ENCODE peak calls at places on chromosomes 13 and 19, in six cellular contexts. H is H1, K is neuronal stem cell, Y is mammary epithelial cell, R is GM23248, S is PC-3. M is an unnamed sample.

GRCh38 chr19:47404334-47405196 is 14.8 kb downstream of the MEIS3 start:
- DNase-seq in R (no peak), H (no peak), Y (no peak), K (no peak), S (no peak), M (no peak)

GRCh38 chr19:13961826-13962737 is 9.8 kb downstream of the DCAF15 start:
- DNase-seq in R (no peak), Y (no peak), K (no peak), H (peak), S (no peak), M (no peak)

GRCh38 chr13:101552286-101552685 is 99.8 kb downstream of the ITGBL1 start:
- DNase-seq in K (no peak), R (peak), S (no peak), H (no peak), Y (no peak), M (no peak)

GRCh38 chr19:10269333-10270179 is 1.4 kb upstream of the ICAM1 start:
- DNase-seq in Y (peak), H (peak), K (peak), S (peak), R (peak), M (no peak)

GRCh38 chr13:96112936-96113335 is 23.0 kb downstream of the HS6ST3 start:
- DNase-seq in K (no peak), S (no peak), Y (no peak), H (no peak), R (no peak), M (no peak)

GRCh38 chr13:20684535-20684934 is 19.0 kb upstream of the IL17D start:
- DNase-seq in Y (no peak), K (no peak), R (peak), S (peak), H (no peak), M (peak)

GRCh38 chr13:92842145-92842544 is 384.5 kb upstream of the GPC6 start:
- DNase-seq in H (no peak), Y (peak), S (peak), R (peak), K (no peak), M (peak)

GRCh38 chr13:44052843-44053607 is 173.3 kb downstream of the LACC1 start:
- DNase-seq in Y (no peak), K (peak), R (peak), S (no peak), H (peak), M (peak)

GRCh38 chr13:33351324-33351723 is 65.8 kb upstream of the STARD13 start:
- DNase-seq in S (peak), R (peak), K (no peak), Y (no peak), H (no peak), M (peak)

GRCh38 chr19:19447536-19448237 is 42.2 kb downstream of the GATAD2A start:
- DNase-seq in H (no peak), K (no peak), Y (no peak), S (no peak), R (peak), M (no peak)

GRCh38 chr19:44990966-44991365 is 10.3 kb upstream of the RELB start:
- DNase-seq in S (no peak), R (no peak), H (no peak), Y (no peak), K (no peak), M (no peak)

GRCh38 chr19:17718467-17718987 is 753 bp upstream of the MAP1S start:
- DNase-seq in K (no peak), H (no peak), S (peak), R (no peak), Y (no peak), M (no peak)

GRCh38 chr19:47107953-47108746 is 5.4 kb downstream of the ZC3H4 start:
- DNase-seq in K (no peak), R (peak), Y (peak), H (no peak), S (peak), M (peak)

GRCh38 chr13:43307921-43308433 is 284.6 kb downstream of the DNAJC15 start:
- DNase-seq in Y (peak), R (peak), K (no peak), S (peak), H (no peak), M (peak)

GRCh38 chr13:35649162-35649561 is 172.7 kb upstream of the MAB21L1 start:
- DNase-seq in R (peak), H (no peak), S (no peak), Y (no peak), K (no peak), M (no peak)

DNA sequence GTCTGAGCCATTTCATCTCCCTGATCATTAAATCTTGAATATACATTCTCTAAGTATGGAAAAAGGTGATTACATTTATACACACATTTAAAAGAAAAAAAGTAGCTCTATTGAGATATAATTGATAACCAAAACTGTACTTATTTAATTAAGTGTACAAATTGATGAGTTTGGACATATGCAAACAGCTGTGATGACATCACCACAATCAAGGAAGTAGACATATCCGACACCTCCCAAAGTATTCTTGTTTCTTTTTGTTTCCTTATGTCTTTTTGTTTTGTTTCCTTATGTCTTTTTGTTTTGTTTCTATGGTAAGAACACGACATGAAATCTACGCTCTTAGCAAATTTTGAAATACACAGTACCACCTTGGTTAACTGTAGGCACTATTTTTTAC is 1393.9 kb upstream of the MIR17HG start:
- DNase-seq in R (no peak), S (no peak), H (no peak), Y (no peak), K (no peak), M (no peak)
- H3K27ac ChIP-seq in R (no peak), S (no peak), H (no peak), Y (no peak), K (no peak), M (no peak)

DNA sequence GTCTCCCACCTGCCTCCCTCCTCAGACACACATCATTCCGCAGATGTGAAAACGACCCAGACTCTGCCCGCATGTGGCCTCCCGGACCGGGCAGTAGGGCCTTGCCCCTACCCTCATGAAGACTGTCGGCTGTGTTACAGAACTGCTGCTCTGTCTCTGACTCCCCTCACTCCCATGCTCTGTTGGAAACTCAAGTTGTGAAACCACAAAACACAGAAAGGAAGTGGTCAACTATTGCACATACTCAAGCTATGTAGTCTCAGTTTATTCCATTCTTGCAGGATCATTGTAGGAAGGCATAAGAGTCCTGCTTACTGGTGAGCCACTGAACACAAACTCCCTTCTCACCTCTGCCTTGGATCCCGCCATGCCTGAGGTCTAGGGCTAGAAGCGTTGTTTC is 129.6 kb downstream of the DLEU7 start:
- DNase-seq in R (peak), H (no peak), Y (peak), K (no peak), S (peak), M (peak)
- H2AFZ ChIP-seq in R (no peak), H (no peak), Y (peak), K (no peak), S (no peak), M (no peak)

GRCh38 chr13:114063545-114064515 is 68.6 kb downstream of the RASA3 start:
- DNase-seq in S (peak), R (peak), H (no peak), Y (peak), K (no peak), M (peak)

GRCh38 chr13:114064516-114065140 is 67.8 kb downstream of the RASA3 start:
- DNase-seq in S (peak), H (no peak), K (peak), R (peak), Y (peak), M (no peak)

GRCh38 chr13:114065926-114066774 is 66.3 kb downstream of the RASA3 start:
- DNase-seq in Y (no peak), H (no peak), S (no peak), R (peak), K (no peak), M (no peak)

GRCh38 chr13:114066956-114067355 is 65.5 kb downstream of the RASA3 start:
- DNase-seq in R (no peak), H (no peak), K (no peak), S (no peak), Y (no peak), M (no peak)

DNA sequence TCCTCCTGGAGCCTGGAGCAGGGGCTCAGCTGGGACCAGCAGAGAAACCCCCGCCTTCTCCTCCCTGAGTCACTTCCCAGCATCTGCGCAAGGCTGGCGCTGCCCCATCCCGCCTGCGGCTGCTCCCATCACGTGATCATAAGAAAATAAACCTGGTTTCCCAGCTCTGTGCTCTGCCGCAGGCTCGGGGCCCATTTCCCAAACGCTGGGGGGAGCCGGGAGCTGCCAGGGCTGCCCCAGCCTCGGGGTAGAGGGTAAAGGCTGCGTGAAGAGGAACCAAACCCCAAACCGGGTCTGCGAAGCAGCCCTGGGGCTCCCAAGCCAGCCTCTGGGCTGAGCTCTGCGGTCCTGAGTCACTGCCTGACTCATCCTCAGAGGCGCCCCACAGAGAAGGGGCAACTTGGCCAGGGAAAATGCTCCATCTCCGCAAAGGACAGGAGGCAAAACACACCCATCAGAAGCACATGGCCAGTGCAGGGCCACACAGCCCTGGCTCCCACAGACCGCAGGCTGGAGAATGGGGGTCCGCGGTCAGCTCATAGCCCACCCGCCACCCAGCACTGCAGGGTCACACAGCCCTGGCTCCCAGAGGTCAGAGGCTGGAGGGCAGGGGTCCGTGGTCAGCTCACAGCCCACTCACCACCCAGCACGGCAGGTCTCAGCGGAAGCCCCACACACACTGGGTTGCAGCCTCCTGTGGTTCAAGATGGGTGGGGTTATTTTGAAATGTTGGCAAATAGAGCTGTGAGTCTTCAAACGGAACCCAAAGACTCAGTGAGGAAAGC is 67.1 kb downstream of the RASA3 start:
- DNase-seq in R (peak), K (no peak), H (peak), Y (peak), S (peak), M (peak)
- H3K9ac ChIP-seq in R (peak), K (peak), H (no peak), Y (peak), S (peak), M (peak)

GRCh38 chr19:35126624-35126959 is 8.3 kb downstream of the LGI4 start:
- DNase-seq in H (no peak), K (no peak), Y (no peak), R (no peak), S (no peak), M (no peak)

GRCh38 chr19:35127871-35128270 is 7.0 kb downstream of the LGI4 start:
- DNase-seq in S (no peak), K (no peak), Y (peak), R (no peak), H (no peak), M (no peak)

GRCh38 chr19:35124098-35125060 is 8.8 kb downstream of the FXYD3 start:
- DNase-seq in Y (peak), H (no peak), K (no peak), S (peak), R (peak), M (peak)

GRCh38 chr19:35125270-35125717 is 9.6 kb downstream of the LGI4 start:
- DNase-seq in Y (no peak), H (no peak), S (no peak), R (no peak), K (no peak), M (no peak)

DNA sequence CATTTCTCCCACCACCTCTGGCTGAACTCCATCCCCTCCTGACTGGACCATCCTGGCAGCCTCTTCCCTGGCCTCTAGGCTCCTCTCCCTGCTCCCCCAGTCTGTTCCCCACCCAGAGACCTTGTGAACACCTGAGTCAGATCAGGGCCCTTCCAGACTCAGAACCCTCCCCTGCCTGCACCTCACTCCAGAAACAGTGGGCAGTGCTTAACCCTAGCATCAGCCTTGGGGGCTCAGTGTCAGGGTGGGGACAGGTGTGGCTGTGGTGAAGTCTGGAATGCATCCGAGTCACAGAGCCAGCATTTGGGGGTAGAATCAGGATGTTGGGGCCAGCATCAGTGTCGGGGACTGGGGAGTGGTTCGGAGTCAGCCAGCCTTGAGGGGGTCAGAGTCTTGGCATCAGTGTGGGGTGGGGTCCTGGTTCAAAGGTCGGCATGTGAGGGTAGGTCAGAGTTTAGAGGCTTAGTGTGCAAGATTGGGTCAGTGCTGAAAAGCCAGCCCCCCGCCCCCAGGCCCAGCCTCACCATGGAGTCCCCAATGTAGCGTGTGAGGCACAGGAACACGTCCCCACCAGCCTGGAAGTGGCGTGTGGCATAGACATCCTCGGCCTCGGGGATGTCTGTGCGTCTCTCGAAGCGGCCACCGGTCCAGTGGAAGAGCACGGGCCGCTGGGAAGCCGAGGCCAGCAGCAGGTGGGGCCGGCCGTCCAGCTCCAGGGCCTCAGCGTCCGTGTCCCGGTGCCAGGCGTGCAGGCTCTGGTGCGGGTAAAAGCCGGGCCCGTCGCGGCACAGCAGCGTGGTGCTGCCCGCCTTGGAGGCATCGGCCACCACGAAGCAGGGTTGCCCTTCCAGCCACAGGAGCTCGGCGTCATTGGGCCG is 8.9 kb downstream of the LGI4 start:
- DNase-seq in R (no peak), K (no peak), H (no peak), S (no peak), Y (peak), M (no peak)
- H3K27ac ChIP-seq in R (no peak), K (no peak), H (no peak), S (no peak), Y (no peak), M (no peak)

DNA sequence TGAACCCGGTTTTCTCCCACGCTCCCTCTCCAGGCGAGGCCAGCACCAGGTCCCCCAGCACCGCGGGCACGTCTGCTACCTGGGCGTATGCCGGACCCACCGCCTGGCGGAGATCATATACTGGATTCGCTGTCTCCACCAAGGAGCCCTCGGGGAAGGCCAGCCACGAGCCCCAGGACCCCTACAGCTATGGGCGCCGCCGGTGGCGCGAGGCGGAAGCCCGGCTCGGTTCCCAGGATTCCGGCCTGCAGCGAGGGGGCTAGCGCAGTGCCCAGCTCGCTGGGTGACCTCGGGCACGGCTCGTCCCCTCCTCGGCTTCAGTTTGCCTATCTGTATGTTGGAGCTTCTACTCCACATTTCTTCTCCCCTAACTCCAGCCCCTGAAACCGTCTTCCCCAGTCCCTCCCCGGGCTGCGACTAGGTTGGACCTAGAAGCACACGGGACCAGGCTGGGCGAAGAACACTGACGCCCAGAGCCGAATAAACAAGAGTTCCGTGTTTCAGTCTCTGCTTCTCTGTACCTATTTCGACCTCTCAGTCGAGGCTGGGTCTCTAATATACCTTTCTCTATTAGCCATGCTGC is 752 bp upstream of the CPT1C start:
- DNase-seq in R (peak), H (no peak), Y (no peak), K (no peak), S (no peak), M (no peak)
- H2AFZ ChIP-seq in R (peak), H (no peak), Y (peak), K (peak), S (peak), M (peak)

GRCh38 chr13:41587490-41587889 is 130.1 kb downstream of the RGCC start:
- DNase-seq in S (no peak), Y (no peak), H (peak), R (no peak), K (no peak), M (no peak)

GRCh38 chr13:41590643-41591042 is 133.3 kb downstream of the RGCC start:
- DNase-seq in S (peak), K (no peak), H (no peak), R (no peak), Y (peak), M (peak)

GRCh38 chr13:41588899-41589298 is 131.5 kb downstream of the RGCC start:
- DNase-seq in K (no peak), S (peak), H (no peak), R (peak), Y (peak), M (peak)

GRCh38 chr13:41590122-41590521 is 132.8 kb downstream of the RGCC start:
- DNase-seq in Y (no peak), R (no peak), S (peak), H (no peak), K (no peak), M (no peak)

DNA sequence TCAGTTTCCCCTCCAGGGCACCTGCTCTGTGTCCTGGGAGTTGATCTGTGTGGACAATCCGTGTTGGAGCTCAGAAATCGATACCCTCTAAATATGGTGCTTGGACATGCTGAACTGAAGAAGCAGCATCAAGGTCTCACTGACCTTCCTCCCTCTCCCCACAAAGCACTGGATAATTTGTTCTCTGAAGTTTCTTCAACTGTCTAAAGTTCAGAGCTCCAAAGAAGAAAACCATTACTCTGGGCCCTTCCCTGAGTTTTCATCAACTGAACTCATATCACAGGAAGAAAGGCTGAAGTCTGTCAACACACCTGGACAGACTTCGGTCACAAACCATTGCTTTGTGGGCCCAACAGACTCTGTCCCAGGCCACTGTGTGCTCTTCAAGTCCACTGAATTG is 132.1 kb downstream of the RGCC start:
- DNase-seq in H (no peak), Y (no peak), R (no peak), S (no peak), K (no peak), M (no peak)
- H3K9ac ChIP-seq in H (no peak), Y (peak), R (peak), S (peak), K (no peak), M (no peak)

GRCh38 chr19:601310-601709 is 11.6 kb downstream of the HCN2 start:
- DNase-seq in Y (no peak), R (no peak), H (no peak), S (no peak), K (no peak), M (no peak)
- H3K27ac ChIP-seq in Y (no peak), R (no peak), H (no peak), S (no peak), K (no peak), M (no peak)

DNA sequence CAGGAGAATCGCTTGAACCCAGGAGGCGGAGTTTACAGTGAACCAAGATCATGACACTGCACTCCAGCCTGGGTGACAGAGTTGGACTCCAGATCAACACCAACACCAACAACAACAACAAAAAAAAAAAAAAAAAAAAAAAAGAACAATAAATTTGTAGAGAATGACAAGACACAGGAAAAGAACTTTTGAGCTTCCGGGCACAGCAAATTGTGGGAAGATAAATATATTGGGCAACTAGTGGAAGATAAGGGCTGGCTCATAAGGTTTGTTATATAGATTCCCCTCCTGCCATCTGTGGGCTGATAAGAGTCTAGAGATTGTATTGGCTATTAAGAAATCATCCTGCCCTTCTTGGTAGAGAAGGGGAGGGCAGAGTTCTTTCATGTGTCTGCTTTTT is 33.2 kb upstream of the CYP2S1 start:
- DNase-seq in S (no peak), K (no peak), R (no peak), H (no peak), Y (no peak), M (no peak)
- H2AFZ ChIP-seq in S (no peak), K (no peak), R (no peak), H (no peak), Y (no peak), M (no peak)

GRCh38 chr13:31887311-31887710 is 144.3 kb upstream of the FRY start:
- DNase-seq in H (no peak), Y (no peak), K (no peak), R (peak), S (no peak), M (peak)
- H3K9ac ChIP-seq in H (no peak), Y (no peak), K (no peak), R (peak), S (no peak), M (no peak)

GRCh38 chr13:67752741-67753140 is 522.6 kb upstream of the PCDH9 start:
- DNase-seq in R (no peak), K (no peak), S (no peak), H (no peak), Y (no peak), M (no peak)

GRCh38 chr13:67754016-67754415 is 523.9 kb upstream of the PCDH9 start:
- DNase-seq in H (no peak), S (no peak), Y (no peak), R (no peak), K (peak), M (no peak)
- H3K27ac ChIP-seq in H (no peak), S (no peak), Y (no peak), R (no peak), K (no peak), M (no peak)

M was measured in astrocyte.